ENCODE peak calls at places on chromosomes 1 and 21, in seven cellular contexts. N is colonic mucosa, W is HCT116, C is uterus, U is breast epithelium, A is PC-3, D is stomach. Q is an unnamed sample. For H3K4me1 and H3K36me3, the result is how much of the 10 kb centered on the place peaks cover.

GRCh38 chr1:31562707-31563360 is 13.5 kb upstream of the TINAGL1 start:
- DNase-seq in W (peak), U (no peak), D (no peak), A (peak), N (no peak), C (no peak), Q (peak)

GRCh38 chr1:113890816-113891215 is 3.4 kb upstream of the BCL2L15 start:
- DNase-seq in A (no peak), W (no peak), U (no peak), D (no peak), C (no peak), N (no peak), Q (no peak)

GRCh38 chr1:23416964-23417363 is 7.6 kb downstream of the TCEA3 start:
- DNase-seq in N (no peak), U (no peak), C (no peak), A (no peak), W (no peak), D (no peak), Q (no peak)

GRCh38 chr1:231534703-231535159 is 6.3 kb downstream of the TSNAX start:
- DNase-seq in C (no peak), N (no peak), U (no peak), W (no peak), D (no peak), A (no peak), Q (no peak)

GRCh38 chr1:17167041-17167782 is 37.7 kb upstream of the PADI1 start:
- DNase-seq in W (no peak), U (no peak), A (no peak), D (no peak), C (no peak), N (no peak), Q (no peak)

GRCh38 chr1:82013702-82014101 is 213.0 kb downstream of the ADGRL2 start:
- DNase-seq in W (no peak), U (no peak), D (no peak), C (no peak), N (no peak), A (no peak), Q (no peak)

GRCh38 chr1:58718435-58718834 is 18.6 kb upstream of the MYSM1 start:
- DNase-seq in A (no peak), D (no peak), C (no peak), W (no peak), U (no peak), N (no peak), Q (no peak)

GRCh38 chr21:41429305-41429704 is 3.3 kb downstream of the MX1 start:
- DNase-seq in C (no peak), N (no peak), W (no peak), A (no peak), U (no peak), D (no peak), Q (no peak)

GRCh38 chr1:225772323-225772768 is 5.3 kb upstream of the SRP9 start:
- DNase-seq in D (peak), N (peak), C (peak), A (peak), U (peak), W (peak), Q (peak)

GRCh38 chr1:111937147-111937725 is 52.2 kb downstream of the KCND3 start:
- DNase-seq in C (no peak), A (no peak), W (no peak), N (no peak), U (no peak), D (no peak), Q (no peak)

GRCh38 chr21:37370152-37371040 is 3.8 kb downstream of the DYRK1A start:
- DNase-seq in W (no peak), A (peak), N (no peak), U (no peak), D (no peak), C (no peak), Q (no peak)

GRCh38 chr1:29395724-29396437 is 159.6 kb downstream of the PTPRU start:
- DNase-seq in W (no peak), C (no peak), D (no peak), N (no peak), U (no peak), A (no peak), Q (no peak)

GRCh38 chr1:187654635-187655034 is 825.9 kb downstream of the PLA2G4A start:
- DNase-seq in W (no peak), A (peak), U (no peak), N (no peak), D (no peak), C (no peak), Q (no peak)

GRCh38 chr1:41677586-41677985 is 193.1 kb upstream of the EDN2 start:
- DNase-seq in N (no peak), D (no peak), C (no peak), U (no peak), A (no peak), W (no peak), Q (no peak)

GRCh38 chr1:9835758-9836631 is 12.2 kb upstream of the CLSTN1 start:
- DNase-seq in N (peak), A (peak), U (no peak), D (no peak), W (no peak), C (peak), Q (no peak)

GRCh38 chr1:30437059-30437576 is 286.3 kb downstream of the MATN1 start:
- DNase-seq in N (no peak), A (no peak), C (peak), D (no peak), U (no peak), W (no peak), Q (no peak)

GRCh38 chr1:23456226-23456625 is 27.8 kb downstream of the ASAP3 start:
- DNase-seq in N (no peak), C (no peak), D (no peak), W (no peak), U (no peak), A (peak), Q (no peak)

GRCh38 chr1:228515200-228515834 is 28.1 kb downstream of the RNF187 start:
- DNase-seq in W (peak), D (no peak), N (no peak), C (no peak), A (peak), U (no peak), Q (no peak)

GRCh38 chr21:35506352-35506751 is 457.2 kb upstream of the RUNX1 start:
- DNase-seq in A (no peak), W (no peak), N (no peak), U (no peak), C (no peak), D (no peak), Q (no peak)

GRCh38 chr1:224621813-224622682 is 5.9 kb downstream of the CNIH3 start:
- DNase-seq in C (no peak), W (no peak), D (no peak), U (no peak), N (no peak), A (no peak), Q (no peak)

GRCh38 chr1:89633103-89633744 is at the start of gene LRRC8C:
- DNase-seq in N (peak), W (peak), D (peak), U (no peak), C (peak), A (peak), Q (peak)

GRCh38 chr21:35232545-35233176 is 183.6 kb upstream of the RUNX1 start:
- DNase-seq in N (no peak), D (peak), C (no peak), A (peak), U (no peak), W (peak), Q (peak)

GRCh38 chr1:14733053-14733778 is 134.7 kb downstream of the KAZN start:
- DNase-seq in C (no peak), N (no peak), D (no peak), A (no peak), U (no peak), W (no peak), Q (no peak)

GRCh38 chr1:200415693-200416593 is 6.1 kb upstream of the ZNF281 start:
- DNase-seq in A (peak), U (no peak), C (peak), D (peak), N (no peak), W (peak), Q (no peak)

GRCh38 chr1:217322834-217323233 is 308.1 kb downstream of the GPATCH2 start:
- DNase-seq in C (no peak), D (no peak), W (no peak), U (no peak), A (no peak), N (no peak), Q (no peak)

GRCh38 chr1:19661721-19662228 is 2.9 kb upstream of the HTR6 start:
- DNase-seq in C (no peak), N (no peak), W (peak), D (no peak), U (no peak), A (peak), Q (no peak)

GRCh38 chr1:65247419-65248359 is 61.7 kb upstream of the DNAJC6 start:
- DNase-seq in D (no peak), W (no peak), A (peak), U (no peak), N (no peak), C (peak), Q (peak)

GRCh38 chr1:183061194-183061593 is 38.0 kb downstream of the LAMC1 start:
- DNase-seq in D (no peak), N (no peak), U (no peak), A (no peak), W (no peak), C (no peak), Q (no peak)

GRCh38 chr1:58785424-58786058 is 1.7 kb upstream of the JUN start:
- DNase-seq in C (peak), N (peak), W (no peak), A (peak), D (peak), U (peak), Q (peak)

GRCh38 chr1:213687802-213688201 is 300.0 kb upstream of the PROX1 start:
- DNase-seq in W (no peak), D (no peak), A (no peak), U (no peak), N (no peak), C (no peak), Q (no peak)

GRCh38 chr1:97094257-97094972 is 372.8 kb downstream of the PTBP2 start:
- DNase-seq in C (no peak), D (no peak), U (no peak), A (peak), N (no peak), W (no peak), Q (no peak)

GRCh38 chr1:58884706-58885661 is 101.1 kb upstream of the JUN start:
- DNase-seq in W (no peak), D (peak), C (no peak), A (peak), U (no peak), N (peak), Q (peak)

GRCh38 chr21:45768011-45768740 is 124.7 kb downstream of the PCBP3 start:
- DNase-seq in D (no peak), W (no peak), N (no peak), U (no peak), C (no peak), A (no peak), Q (no peak)

GRCh38 chr1:152479792-152480595 is 30.6 kb upstream of the LCE5A start:
- DNase-seq in C (no peak), A (peak), W (peak), D (peak), N (peak), U (no peak), Q (peak)

GRCh38 chr1:11837767-11838348 is 9.7 kb downstream of the NPPA start:
- DNase-seq in D (no peak), C (no peak), W (no peak), U (no peak), N (no peak), A (no peak), Q (no peak)

GRCh38 chr1:11839727-11840705 is 7.6 kb downstream of the NPPA start:
- DNase-seq in C (no peak), W (no peak), U (no peak), N (no peak), D (no peak), A (no peak), Q (no peak)

GRCh38 chr1:11838349-11839272 is 9.0 kb downstream of the NPPA start:
- DNase-seq in C (peak), D (peak), W (no peak), U (peak), A (peak), N (peak), Q (peak)

GRCh38 chr1:11842154-11843041 is 5.2 kb downstream of the NPPA start:
- DNase-seq in D (no peak), C (peak), W (no peak), N (peak), U (no peak), A (no peak), Q (no peak)

GRCh38 chr1:11841245-11842153 is 6.1 kb downstream of the NPPA start:
- DNase-seq in U (no peak), N (no peak), D (no peak), A (no peak), W (no peak), C (no peak), Q (no peak)
- H3K4me1 ChIP-seq in U (under half), N (under half), D (under half), A (under half), W (under half), C (under half), Q (under half)

GRCh38 chr1:193087893-193088292 is 17.3 kb downstream of the GLRX2 start:
- DNase-seq in D (no peak), A (no peak), C (no peak), W (no peak), U (no peak), N (no peak), Q (no peak)

GRCh38 chr1:193083365-193084088 is 21.7 kb downstream of the GLRX2 start:
- DNase-seq in A (no peak), U (no peak), D (no peak), C (no peak), W (no peak), N (no peak), Q (no peak)

GRCh38 chr1:193085263-193085662 is 20.0 kb downstream of the GLRX2 start:
- DNase-seq in C (no peak), U (no peak), W (no peak), D (no peak), A (no peak), N (no peak), Q (no peak)

GRCh38 chr1:193090865-193091264 is 14.3 kb downstream of the GLRX2 start:
- DNase-seq in C (no peak), N (no peak), W (no peak), D (no peak), U (no peak), A (no peak), Q (no peak)

GRCh38 chr1:193086342-193086741 is 18.9 kb downstream of the GLRX2 start:
- DNase-seq in D (no peak), C (no peak), A (no peak), U (no peak), N (no peak), W (no peak), Q (no peak)
- H3K36me3 ChIP-seq in D (under half), C (under half), A (under half), U (under half), N (under half), W (under half), Q (under half)

GRCh38 chr1:3082571-3083516 is 13.8 kb downstream of the PRDM16 start:
- DNase-seq in D (no peak), C (no peak), U (no peak), W (no peak), A (no peak), N (no peak), Q (no peak)

GRCh38 chr1:3085721-3086120 is 16.7 kb downstream of the PRDM16 start:
- DNase-seq in C (no peak), N (no peak), U (no peak), W (no peak), D (no peak), A (no peak), Q (no peak)

GRCh38 chr1:3084154-3084553 is 15.2 kb downstream of the PRDM16 start:
- DNase-seq in C (no peak), W (no peak), A (no peak), U (no peak), N (no peak), D (no peak), Q (no peak)

GRCh38 chr1:3086272-3086671 is 17.3 kb downstream of the PRDM16 start:
- DNase-seq in U (no peak), D (no peak), A (no peak), C (no peak), W (no peak), N (no peak), Q (no peak)

GRCh38 chr1:3084726-3085125 is 15.7 kb downstream of the PRDM16 start:
- DNase-seq in U (no peak), N (no peak), C (no peak), D (no peak), W (no peak), A (no peak), Q (no peak)
- H3K4me1 ChIP-seq in U (under half), N (under half), C (under half), D (under half), W (under half), A (under half), Q (under half)

GRCh38 chr1:33014464-33015170 is 22.1 kb downstream of the AK2 start:
- DNase-seq in C (no peak), N (no peak), A (no peak), W (no peak), U (no peak), D (no peak), Q (no peak)

GRCh38 chr1:33015216-33015615 is 21.5 kb downstream of the AK2 start:
- DNase-seq in U (no peak), N (no peak), A (no peak), W (no peak), C (no peak), D (no peak), Q (no peak)

GRCh38 chr1:33017175-33017574 is 19.5 kb downstream of the AK2 start:
- DNase-seq in C (no peak), W (no peak), D (no peak), N (no peak), A (no peak), U (no peak), Q (no peak)

GRCh38 chr1:33021567-33022431 is 14.9 kb downstream of the AK2 start:
- DNase-seq in D (no peak), W (no peak), N (no peak), C (no peak), A (no peak), U (no peak), Q (peak)

GRCh38 chr1:33018112-33018511 is 18.6 kb downstream of the AK2 start:
- DNase-seq in A (no peak), N (no peak), D (no peak), W (no peak), U (no peak), C (no peak), Q (no peak)
- H3K36me3 ChIP-seq in A (half or more), N (under half), D (under half), W (half or more), U (under half), C (under half), Q (under half)

GRCh38 chr1:69693921-69694320 is 126.2 kb downstream of the LRRC7 start:
- DNase-seq in U (no peak), W (no peak), A (no peak), D (no peak), N (no peak), C (no peak), Q (no peak)

GRCh38 chr1:69702085-69702484 is 134.4 kb downstream of the LRRC7 start:
- DNase-seq in U (no peak), N (no peak), D (no peak), A (peak), W (no peak), C (no peak), Q (no peak)

GRCh38 chr1:69700770-69701169 is 133.0 kb downstream of the LRRC7 start:
- DNase-seq in D (no peak), W (peak), C (no peak), A (peak), U (no peak), N (no peak), Q (peak)

GRCh38 chr1:69697343-69697742 is 129.6 kb downstream of the LRRC7 start:
- DNase-seq in D (no peak), A (no peak), W (no peak), N (no peak), U (no peak), C (no peak), Q (no peak)
- H3K4me1 ChIP-seq in D (under half), A (under half), W (under half), N (under half), U (under half), C (under half), Q (under half)

GRCh38 chr1:43979528-43980254 is 681 bp downstream of the B4GALT2 start:
- DNase-seq in N (peak), C (peak), A (peak), W (no peak), U (no peak), D (peak), Q (peak)
- H3K36me3 ChIP-seq in N (under half), C (under half), A (under half), W (under half), U (under half), D (under half), Q (under half)

GRCh38 chr1:36805979-36806640 is 228.2 kb downstream of the GRIK3 start:
- DNase-seq in A (no peak), N (no peak), C (no peak), D (no peak), W (no peak), U (no peak), Q (no peak)
- H3K4me1 ChIP-seq in A (under half), N (under half), C (under half), D (under half), W (under half), U (under half), Q (under half)

GRCh38 chr1:220655961-220656720 is 34.0 kb upstream of the C1orf115 start:
- DNase-seq in W (no peak), N (no peak), A (no peak), D (no peak), U (no peak), C (no peak), Q (no peak)
- H3K36me3 ChIP-seq in W (under half), N (under half), A (under half), D (under half), U (under half), C (under half), Q (under half)